ENCODE peak calls at places on chromosomes 2 and 18, in nine cellular contexts. One of them, this sample, is unnamed.

GRCh38 chr2:207037813-207038212 is 98.5 kb downstream of the CPO start:
- DNase-seq in body of pancreas: no peak
- DNase-seq in ovary: no peak
- DNase-seq in K562: no peak
- DNase-seq in Panc1: no peak
- DNase-seq in prostate gland: no peak
- DNase-seq in MM.1S: no peak
- DNase-seq in pancreas: no peak
- DNase-seq in IMR-90: no peak
- DNase-seq in this sample: no peak

GRCh38 chr2:204687776-204688175 is 142.5 kb downstream of the PARD3B start:
- DNase-seq in ovary: no peak
- DNase-seq in pancreas: no peak
- DNase-seq in MM.1S: no peak
- DNase-seq in IMR-90: no peak
- DNase-seq in Panc1: no peak
- DNase-seq in K562: no peak
- DNase-seq in prostate gland: no peak
- DNase-seq in body of pancreas: no peak
- DNase-seq in this sample: no peak

GRCh38 chr2:160252278-160252887 is 52.3 kb upstream of the ITGB6 start:
- DNase-seq in prostate gland: no peak
- DNase-seq in IMR-90: peak; percentile 44
- DNase-seq in pancreas: no peak
- DNase-seq in K562: peak; percentile 28
- DNase-seq in ovary: no peak
- DNase-seq in body of pancreas: no peak
- DNase-seq in Panc1: no peak
- DNase-seq in MM.1S: no peak
- DNase-seq in this sample: no peak

GRCh38 chr18:55083461-55083860 is 124.2 kb upstream of the CCDC68 start:
- DNase-seq in MM.1S: no peak
- DNase-seq in Panc1: no peak
- DNase-seq in pancreas: no peak
- DNase-seq in prostate gland: no peak
- DNase-seq in ovary: no peak
- DNase-seq in K562: no peak
- DNase-seq in IMR-90: peak; percentile 52
- DNase-seq in body of pancreas: no peak
- DNase-seq in this sample: no peak

GRCh38 chr2:25825238-25825637 is 53.0 kb downstream of the ASXL2 start:
- DNase-seq in IMR-90: no peak
- DNase-seq in K562: no peak
- DNase-seq in MM.1S: no peak
- DNase-seq in ovary: no peak
- DNase-seq in Panc1: no peak
- DNase-seq in prostate gland: no peak
- DNase-seq in body of pancreas: no peak
- DNase-seq in pancreas: no peak
- DNase-seq in this sample: no peak

GRCh38 chr2:145022021-145022670 is 502.2 kb upstream of the ZEB2 start:
- DNase-seq in prostate gland: no peak
- DNase-seq in IMR-90: peak; percentile 28
- DNase-seq in pancreas: no peak
- DNase-seq in ovary: no peak
- DNase-seq in Panc1: no peak
- DNase-seq in MM.1S: no peak
- DNase-seq in K562: no peak
- DNase-seq in body of pancreas: no peak
- DNase-seq in this sample: no peak

GRCh38 chr2:207746131-207746530 is 23.6 kb downstream of the FZD5 start:
- DNase-seq in IMR-90: peak; percentile 79
- DNase-seq in ovary: peak; percentile 54
- DNase-seq in body of pancreas: peak; percentile 67
- DNase-seq in MM.1S: peak; percentile 68
- DNase-seq in K562: peak; percentile 76
- DNase-seq in prostate gland: peak; percentile 43
- DNase-seq in Panc1: peak; percentile 32
- DNase-seq in pancreas: peak; percentile 46
- DNase-seq in this sample: no peak

GRCh38 chr18:30988440-30988839 is 54.1 kb downstream of the DSC3 start:
- DNase-seq in pancreas: no peak
- DNase-seq in ovary: no peak
- DNase-seq in IMR-90: no peak
- DNase-seq in MM.1S: no peak
- DNase-seq in body of pancreas: no peak
- DNase-seq in Panc1: no peak
- DNase-seq in prostate gland: no peak
- DNase-seq in K562: no peak
- DNase-seq in this sample: no peak

GRCh38 chr2:41207578-41207977 is 755.7 kb upstream of the SLC8A1 start:
- DNase-seq in ovary: no peak
- DNase-seq in IMR-90: no peak
- DNase-seq in pancreas: no peak
- DNase-seq in Panc1: no peak
- DNase-seq in MM.1S: no peak
- DNase-seq in K562: no peak
- DNase-seq in prostate gland: no peak
- DNase-seq in body of pancreas: no peak
- DNase-seq in this sample: no peak

GRCh38 chr2:62814132-62814531 is 108.6 kb downstream of the EHBP1 start:
- DNase-seq in Panc1: no peak
- DNase-seq in body of pancreas: no peak
- DNase-seq in prostate gland: no peak
- DNase-seq in K562: peak; percentile 60
- DNase-seq in MM.1S: no peak
- DNase-seq in pancreas: no peak
- DNase-seq in ovary: no peak
- DNase-seq in IMR-90: peak; percentile 76
- DNase-seq in this sample: no peak

GRCh38 chr2:204072443-204073324 is 136.1 kb downstream of the ICOS start:
- DNase-seq in MM.1S: peak; percentile 57
- DNase-seq in pancreas: no peak
- DNase-seq in body of pancreas: peak; percentile 29
- DNase-seq in IMR-90: no peak
- DNase-seq in ovary: no peak
- DNase-seq in K562: peak; percentile 30
- DNase-seq in prostate gland: no peak
- DNase-seq in Panc1: no peak
- DNase-seq in this sample: no peak

GRCh38 chr2:13260401-13260800 is 543.7 kb downstream of the TRIB2 start:
- DNase-seq in K562: no peak
- DNase-seq in ovary: no peak
- DNase-seq in prostate gland: no peak
- DNase-seq in MM.1S: no peak
- DNase-seq in IMR-90: no peak
- DNase-seq in body of pancreas: no peak
- DNase-seq in Panc1: no peak
- DNase-seq in pancreas: no peak
- DNase-seq in this sample: no peak

GRCh38 chr2:111653913-111654312 is 230.1 kb downstream of the ANAPC1 start:
- DNase-seq in MM.1S: no peak
- DNase-seq in ovary: no peak
- DNase-seq in prostate gland: no peak
- DNase-seq in IMR-90: no peak
- DNase-seq in pancreas: no peak
- DNase-seq in body of pancreas: no peak
- DNase-seq in K562: no peak
- DNase-seq in Panc1: no peak
- DNase-seq in this sample: no peak

GRCh38 chr2:107160831-107161230 is 274.9 kb upstream of the ST6GAL2 start:
- DNase-seq in Panc1: no peak
- DNase-seq in body of pancreas: no peak
- DNase-seq in IMR-90: no peak
- DNase-seq in K562: no peak
- DNase-seq in ovary: no peak
- DNase-seq in prostate gland: no peak
- DNase-seq in MM.1S: no peak
- DNase-seq in pancreas: no peak
- DNase-seq in this sample: no peak

GRCh38 chr2:136448986-136449780 is 316.2 kb upstream of the THSD7B start:
- DNase-seq in prostate gland: no peak
- DNase-seq in ovary: no peak
- DNase-seq in IMR-90: no peak
- DNase-seq in MM.1S: no peak
- DNase-seq in pancreas: no peak
- DNase-seq in Panc1: no peak
- DNase-seq in K562: no peak
- DNase-seq in body of pancreas: no peak
- DNase-seq in this sample: no peak

GRCh38 chr2:103788875-103789715 is 1027.3 kb downstream of the TMEM182 start:
- DNase-seq in body of pancreas: peak; percentile 59
- DNase-seq in ovary: no peak
- DNase-seq in IMR-90: no peak
- DNase-seq in pancreas: peak; percentile 42
- DNase-seq in Panc1: no peak
- DNase-seq in prostate gland: no peak
- DNase-seq in K562: no peak
- DNase-seq in MM.1S: no peak
- DNase-seq in this sample: no peak

GRCh38 chr18:24683965-24684364 is 223.5 kb downstream of the HRH4 start:
- DNase-seq in IMR-90: no peak
- DNase-seq in ovary: no peak
- DNase-seq in K562: peak; percentile 4
- DNase-seq in Panc1: no peak
- DNase-seq in pancreas: no peak
- DNase-seq in prostate gland: no peak
- DNase-seq in MM.1S: no peak
- DNase-seq in body of pancreas: no peak
- DNase-seq in this sample: no peak

GRCh38 chr2:31069926-31070325 is 68.3 kb downstream of the GALNT14 start:
- DNase-seq in ovary: no peak
- DNase-seq in MM.1S: no peak
- DNase-seq in IMR-90: no peak
- DNase-seq in body of pancreas: no peak
- DNase-seq in K562: no peak
- DNase-seq in Panc1: no peak
- DNase-seq in pancreas: no peak
- DNase-seq in prostate gland: no peak
- DNase-seq in this sample: no peak

GRCh38 chr2:120856421-120856862 is 120.8 kb downstream of the GLI2 start:
- DNase-seq in ovary: peak; percentile 63
- DNase-seq in K562: no peak
- DNase-seq in prostate gland: no peak
- DNase-seq in IMR-90: peak; percentile 63
- DNase-seq in Panc1: no peak
- DNase-seq in body of pancreas: no peak
- DNase-seq in pancreas: no peak
- DNase-seq in MM.1S: no peak
- DNase-seq in this sample: peak; percentile 27

GRCh38 chr2:74119324-74119723 is 28.4 kb downstream of the BOLA3 start:
- DNase-seq in prostate gland: no peak
- DNase-seq in body of pancreas: no peak
- DNase-seq in K562: peak; percentile 38
- DNase-seq in IMR-90: no peak
- DNase-seq in Panc1: no peak
- DNase-seq in pancreas: no peak
- DNase-seq in ovary: no peak
- DNase-seq in MM.1S: peak; percentile 10
- DNase-seq in this sample: no peak
- TF ChIP-seq CTCF in prostate gland: no peak
- TF ChIP-seq CTCF in body of pancreas: no peak
- TF ChIP-seq CTCF in K562: peak; percentile 36
- TF ChIP-seq CTCF in IMR-90: no peak
- TF ChIP-seq CTCF in Panc1: no peak
- TF ChIP-seq CTCF in pancreas: no peak
- TF ChIP-seq CTCF in ovary: no peak
- TF ChIP-seq CTCF in MM.1S: peak; percentile 19
- TF ChIP-seq CTCF in this sample: no peak

GRCh38 chr18:66557091-66557490 is 46.8 kb downstream of the CDH19 start:
- DNase-seq in body of pancreas: no peak
- DNase-seq in pancreas: no peak
- DNase-seq in Panc1: no peak
- DNase-seq in IMR-90: no peak
- DNase-seq in ovary: no peak
- DNase-seq in MM.1S: no peak
- DNase-seq in K562: no peak
- DNase-seq in prostate gland: no peak
- DNase-seq in this sample: no peak

GRCh38 chr18:66558773-66559172 is 45.1 kb downstream of the CDH19 start:
- DNase-seq in body of pancreas: no peak
- DNase-seq in K562: no peak
- DNase-seq in IMR-90: no peak
- DNase-seq in pancreas: no peak
- DNase-seq in MM.1S: no peak
- DNase-seq in prostate gland: no peak
- DNase-seq in ovary: no peak
- DNase-seq in Panc1: no peak
- DNase-seq in this sample: no peak

GRCh38 chr18:66560092-66560491 is 43.8 kb downstream of the CDH19 start:
- DNase-seq in IMR-90: no peak
- DNase-seq in prostate gland: peak; percentile 8
- DNase-seq in body of pancreas: peak; percentile 13
- DNase-seq in pancreas: no peak
- DNase-seq in Panc1: peak; percentile 17
- DNase-seq in ovary: no peak
- DNase-seq in MM.1S: peak; percentile 43
- DNase-seq in K562: no peak
- DNase-seq in this sample: no peak

GRCh38 chr18:66553824-66554223 is 50.1 kb downstream of the CDH19 start:
- DNase-seq in body of pancreas: no peak
- DNase-seq in K562: no peak
- DNase-seq in prostate gland: no peak
- DNase-seq in ovary: no peak
- DNase-seq in MM.1S: no peak
- DNase-seq in pancreas: no peak
- DNase-seq in Panc1: no peak
- DNase-seq in IMR-90: no peak
- DNase-seq in this sample: no peak

GRCh38 chr18:66555585-66555984 is 48.3 kb downstream of the CDH19 start:
- DNase-seq in prostate gland: no peak
- DNase-seq in K562: no peak
- DNase-seq in Panc1: no peak
- DNase-seq in pancreas: no peak
- DNase-seq in IMR-90: no peak
- DNase-seq in ovary: no peak
- DNase-seq in MM.1S: no peak
- DNase-seq in body of pancreas: no peak
- DNase-seq in this sample: no peak
- H3K4me1 ChIP-seq in prostate gland: no peaks in the 10 kb centered on the region
- H3K4me1 ChIP-seq in K562: no peaks in the 10 kb centered on the region
- H3K4me1 ChIP-seq in Panc1: no peaks in the 10 kb centered on the region
- H3K4me1 ChIP-seq in pancreas: no peaks in the 10 kb centered on the region
- H3K4me1 ChIP-seq in IMR-90: no peaks in the 10 kb centered on the region
- H3K4me1 ChIP-seq in ovary: no peaks in the 10 kb centered on the region
- H3K4me1 ChIP-seq in MM.1S: no peaks in the 10 kb centered on the region
- H3K4me1 ChIP-seq in body of pancreas: no peaks in the 10 kb centered on the region
- H3K4me1 ChIP-seq in this sample: no peaks in the 10 kb centered on the region

GRCh38 chr2:237327191-237327590 is 86.8 kb downstream of the COL6A3 start:
- DNase-seq in MM.1S: no peak
- DNase-seq in body of pancreas: no peak
- DNase-seq in ovary: no peak
- DNase-seq in Panc1: no peak
- DNase-seq in K562: no peak
- DNase-seq in prostate gland: no peak
- DNase-seq in pancreas: no peak
- DNase-seq in IMR-90: no peak
- DNase-seq in this sample: no peak
- H3K36me3 ChIP-seq in MM.1S: no peaks in the 10 kb centered on the region
- H3K36me3 ChIP-seq in body of pancreas: no peaks in the 10 kb centered on the region
- H3K36me3 ChIP-seq in ovary: no peaks in the 10 kb centered on the region
- H3K36me3 ChIP-seq in Panc1: no peaks in the 10 kb centered on the region
- H3K36me3 ChIP-seq in K562: no peaks in the 10 kb centered on the region
- H3K36me3 ChIP-seq in prostate gland: no peaks in the 10 kb centered on the region
- H3K36me3 ChIP-seq in pancreas: no peaks in the 10 kb centered on the region
- H3K36me3 ChIP-seq in IMR-90: peaks cover 65% of the 10 kb centered on the region
- H3K36me3 ChIP-seq in this sample: no peaks in the 10 kb centered on the region

GRCh38 chr2:99462084-99462483 is 27.7 kb downstream of the REV1 start:
- DNase-seq in ovary: no peak
- DNase-seq in body of pancreas: no peak
- DNase-seq in K562: no peak
- DNase-seq in prostate gland: no peak
- DNase-seq in Panc1: no peak
- DNase-seq in MM.1S: no peak
- DNase-seq in IMR-90: no peak
- DNase-seq in pancreas: no peak
- DNase-seq in this sample: no peak
- TF ChIP-seq CTCF in ovary: no peak
- TF ChIP-seq CTCF in body of pancreas: no peak
- TF ChIP-seq CTCF in K562: no peak
- TF ChIP-seq CTCF in prostate gland: no peak
- TF ChIP-seq CTCF in Panc1: no peak
- TF ChIP-seq CTCF in MM.1S: no peak
- TF ChIP-seq CTCF in IMR-90: no peak
- TF ChIP-seq CTCF in pancreas: no peak
- TF ChIP-seq CTCF in this sample: no peak